ENCODE peak calls at places on chromosomes 16 and 17, in nine cellular contexts. C is stimulated activated CD4-positive, alpha-beta T cell treated with anti-CD3 and anti-CD28 coated beads, Interleukin-15, amount 100 ng/mL, for 1 hour; J is NCI-H1417; M is stimulated activated CD8-positive, alpha-beta memory T cell treated with anti-CD3 and anti-CD28 coated beads, Interleukin-7, amount 100 ng/mL, for 1 hour; F is NCI-H1436; T is GM12891; H is A549; Y is left cardiac atrium; D is M059J. L is an unnamed sample.
A peak's percentile ranks its signal among the peaks of the same experiment; 100 is the strongest.

GRCh38 chr17:37607637-37608368 is 1.4 kb downstream of the SYNRG start:
- DNase-seq in J (no peak), F (no peak), Y (no peak), H (no peak), C (no peak), M (no peak), T (no peak), D (no peak), L (no peak)

GRCh38 chr17:79272666-79273219 is 198.1 kb downstream of the ENGASE start:
- DNase-seq in J (peak; percentile 27), H (peak; percentile 29), T (no peak), D (peak; percentile 66), F (no peak), M (no peak), Y (no peak), C (no peak), L (no peak)

GRCh38 chr17:7704601-7705268 is at the start of gene EFNB3:
- DNase-seq in F (peak; percentile 76), C (no peak), T (no peak), Y (no peak), M (no peak), D (no peak), H (peak; percentile 38), J (peak; percentile 67), L (no peak)

GRCh38 chr16:7303014-7303676 is 29.5 kb upstream of the RBFOX1 start:
- DNase-seq in H (no peak), Y (no peak), T (no peak), D (no peak), C (no peak), M (no peak), F (no peak), J (no peak), L (no peak)

GRCh38 chr16:9429946-9430345 is 338.5 kb downstream of the HAPSTR1 start:
- DNase-seq in T (no peak), Y (no peak), C (no peak), J (no peak), F (no peak), M (no peak), H (no peak), D (no peak), L (no peak)

GRCh38 chr16:57859331-57859730 is 57.0 kb upstream of the KIFC3 start:
- DNase-seq in T (no peak), Y (no peak), F (no peak), J (peak; percentile 50), H (peak; percentile 82), C (no peak), M (no peak), D (peak; percentile 50), L (no peak)

GRCh38 chr16:1184156-1184868 is 31.4 kb downstream of the CACNA1H start:
- DNase-seq in H (peak; percentile 57), C (no peak), D (no peak), M (no peak), F (peak; percentile 78), J (peak; percentile 39), T (no peak), Y (no peak), L (no peak)

GRCh38 chr17:81298991-81299733 is 4.1 kb upstream of the SLC38A10 start:
- DNase-seq in Y (no peak), H (no peak), F (no peak), M (no peak), D (no peak), T (no peak), C (no peak), J (no peak), L (no peak)

GRCh38 chr16:68417711-68418301 is 30.5 kb downstream of the SMPD3 start:
- DNase-seq in T (peak; percentile 53), M (peak; percentile 22), Y (peak; percentile 35), H (no peak), F (peak; percentile 68), D (peak; percentile 45), J (peak; percentile 44), C (peak; percentile 44), L (no peak)

GRCh38 chr17:42485680-42486079 is 27.0 kb downstream of the ATP6V0A1 start:
- DNase-seq in Y (no peak), C (no peak), H (no peak), M (no peak), D (no peak), F (no peak), J (no peak), T (no peak), L (no peak)

GRCh38 chr17:45246861-45247428 is 14.9 kb downstream of the SPATA32 start:
- DNase-seq in F (peak; percentile 32), J (peak; percentile 73), H (peak; percentile 56), M (no peak), Y (no peak), T (peak; percentile 73), D (no peak), C (no peak), L (no peak)

GRCh38 chr17:72452286-72453173 is 331.7 kb downstream of the SOX9 start:
- DNase-seq in D (no peak), M (no peak), F (no peak), T (no peak), J (no peak), C (no peak), H (peak; percentile 52), Y (no peak), L (no peak)

GRCh38 chr17:8013731-8014557 is 11.5 kb downstream of the GUCY2D start:
- DNase-seq in M (no peak), Y (no peak), J (no peak), F (no peak), H (no peak), D (no peak), T (no peak), C (no peak), L (no peak)

GRCh38 chr16:64094170-64094960 is 1027.5 kb downstream of the CDH11 start:
- DNase-seq in C (no peak), F (no peak), Y (no peak), J (no peak), T (no peak), D (peak; percentile 20), M (no peak), H (no peak), L (no peak)

GRCh38 chr17:13736915-13737314 is 135.2 kb upstream of the HS3ST3A1 start:
- DNase-seq in T (no peak), M (no peak), H (no peak), C (no peak), D (peak; percentile 76), Y (no peak), F (no peak), J (no peak), L (no peak)

GRCh38 chr17:64244165-64244564 is 18.9 kb downstream of the TEX2 start:
- DNase-seq in C (no peak), M (no peak), D (peak; percentile 25), F (no peak), T (no peak), Y (no peak), H (peak; percentile 10), J (no peak), L (no peak)

GRCh38 chr17:34107019-34107418 is 148.1 kb upstream of the CCL2 start:
- DNase-seq in H (no peak), J (no peak), Y (no peak), F (no peak), M (no peak), T (no peak), D (no peak), C (no peak), L (no peak)